ENCODE peak calls at places on chromosomes 4 and X, in seven cellular contexts. One of them, this sample, is unnamed.

GRCh38 chrX:103101280-103102042 is 8.5 kb upstream of the NXF3 start:
- DNase-seq in A673: peak
- DNase-seq in AG08395: no peak
- DNase-seq in ureter: no peak
- DNase-seq in GM13976: no peak
- DNase-seq in stimulated activated naive CD4-positive, alpha-beta T cell: no peak
- DNase-seq in fibroblast of lung: no peak
- DNase-seq in this sample: no peak

GRCh38 chrX:22486326-22486725 is 213.6 kb downstream of the CBLL2 start:
- DNase-seq in A673: peak
- DNase-seq in AG08395: no peak
- DNase-seq in ureter: no peak
- DNase-seq in GM13976: no peak
- DNase-seq in stimulated activated naive CD4-positive, alpha-beta T cell: no peak
- DNase-seq in fibroblast of lung: no peak
- DNase-seq in this sample: no peak

GRCh38 chr4:42642136-42642797 is 14.6 kb downstream of the ATP8A1 start:
- DNase-seq in A673: no peak
- DNase-seq in AG08395: no peak
- DNase-seq in ureter: no peak
- DNase-seq in GM13976: no peak
- DNase-seq in stimulated activated naive CD4-positive, alpha-beta T cell: no peak
- DNase-seq in fibroblast of lung: no peak
- DNase-seq in this sample: no peak

GRCh38 chr4:150828159-150828558 is 186.9 kb downstream of the LRBA start:
- DNase-seq in A673: no peak
- DNase-seq in AG08395: no peak
- DNase-seq in ureter: no peak
- DNase-seq in GM13976: peak
- DNase-seq in stimulated activated naive CD4-positive, alpha-beta T cell: no peak
- DNase-seq in fibroblast of lung: no peak
- DNase-seq in this sample: no peak

GRCh38 chrX:37955273-37955672 is 51.1 kb upstream of the SYTL5 start:
- DNase-seq in A673: no peak
- DNase-seq in AG08395: no peak
- DNase-seq in ureter: no peak
- DNase-seq in GM13976: no peak
- DNase-seq in stimulated activated naive CD4-positive, alpha-beta T cell: no peak
- DNase-seq in fibroblast of lung: no peak
- DNase-seq in this sample: no peak

GRCh38 chr4:8727131-8727530 is 134.6 kb downstream of the CPZ start:
- DNase-seq in A673: no peak
- DNase-seq in AG08395: no peak
- DNase-seq in ureter: peak
- DNase-seq in GM13976: no peak
- DNase-seq in stimulated activated naive CD4-positive, alpha-beta T cell: no peak
- DNase-seq in fibroblast of lung: no peak
- DNase-seq in this sample: no peak

GRCh38 chrX:46444011-46444410 is 101.2 kb downstream of the ZNF674 start:
- DNase-seq in A673: no peak
- DNase-seq in AG08395: peak
- DNase-seq in ureter: no peak
- DNase-seq in GM13976: no peak
- DNase-seq in stimulated activated naive CD4-positive, alpha-beta T cell: no peak
- DNase-seq in fibroblast of lung: peak
- DNase-seq in this sample: peak

GRCh38 chrX:79082886-79083285 is 61.6 kb upstream of the GPR174 start:
- DNase-seq in A673: no peak
- DNase-seq in AG08395: no peak
- DNase-seq in ureter: no peak
- DNase-seq in GM13976: no peak
- DNase-seq in stimulated activated naive CD4-positive, alpha-beta T cell: no peak
- DNase-seq in fibroblast of lung: no peak
- DNase-seq in this sample: no peak

GRCh38 chr4:4874254-4874653 is 14.8 kb downstream of the MSX1 start:
- DNase-seq in A673: no peak
- DNase-seq in AG08395: no peak
- DNase-seq in ureter: no peak
- DNase-seq in GM13976: no peak
- DNase-seq in stimulated activated naive CD4-positive, alpha-beta T cell: no peak
- DNase-seq in fibroblast of lung: no peak
- DNase-seq in this sample: no peak

GRCh38 chr4:152038238-152038637 is 277.4 kb upstream of the GATB start:
- DNase-seq in A673: no peak
- DNase-seq in AG08395: no peak
- DNase-seq in ureter: no peak
- DNase-seq in GM13976: no peak
- DNase-seq in stimulated activated naive CD4-positive, alpha-beta T cell: no peak
- DNase-seq in fibroblast of lung: peak
- DNase-seq in this sample: peak

GRCh38 chr4:15951781-15952180 is 11.2 kb downstream of the FGFBP2 start:
- DNase-seq in A673: no peak
- DNase-seq in AG08395: no peak
- DNase-seq in ureter: no peak
- DNase-seq in GM13976: no peak
- DNase-seq in stimulated activated naive CD4-positive, alpha-beta T cell: no peak
- DNase-seq in fibroblast of lung: no peak
- DNase-seq in this sample: no peak